ENCODE peak calls at places on chromosomes 5 and 9, in five cellular contexts. One of them, this sample, is unnamed.

GRCh38 chr5:72937517-72938061 is 18.3 kb upstream of the FCHO2 start:
- DNase-seq in GM12878: no peak
- DNase-seq in H1: no peak
- DNase-seq in A549: no peak
- DNase-seq in K562: no peak
- DNase-seq in this sample: no peak

GRCh38 chr5:170312666-170313065 is 15.1 kb upstream of the LCP2 start:
- DNase-seq in GM12878: no peak
- DNase-seq in H1: no peak
- DNase-seq in K562: no peak
- DNase-seq in A549: peak
- DNase-seq in this sample: no peak

GRCh38 chr5:7364226-7364875 is 31.6 kb upstream of the ADCY2 start:
- DNase-seq in K562: no peak
- DNase-seq in A549: no peak
- DNase-seq in H1: no peak
- DNase-seq in GM12878: no peak
- DNase-seq in this sample: no peak

GRCh38 chr9:84137968-84138367 is 157.4 kb downstream of the RMI1 start:
- DNase-seq in H1: no peak
- DNase-seq in K562: no peak
- DNase-seq in GM12878: no peak
- DNase-seq in A549: peak
- DNase-seq in this sample: no peak

GRCh38 chr5:68505917-68506860 is 290.6 kb downstream of the PIK3R1 start:
- DNase-seq in GM12878: no peak
- DNase-seq in A549: peak
- DNase-seq in K562: peak
- DNase-seq in H1: no peak
- DNase-seq in this sample: peak

GRCh38 chr9:88988796-88989641 is 2.2 kb upstream of the S1PR3 start:
- DNase-seq in H1: no peak
- DNase-seq in GM12878: no peak
- DNase-seq in K562: no peak
- DNase-seq in A549: no peak
- DNase-seq in this sample: no peak

GRCh38 chr5:219492-219891 is 1.4 kb downstream of the SDHA start:
- DNase-seq in K562: no peak
- DNase-seq in A549: no peak
- DNase-seq in GM12878: no peak
- DNase-seq in H1: no peak
- DNase-seq in this sample: no peak

GRCh38 chr5:1279443-1280151 is 15.3 kb downstream of the TERT start:
- DNase-seq in K562: no peak
- DNase-seq in H1: no peak
- DNase-seq in GM12878: no peak
- DNase-seq in A549: no peak
- DNase-seq in this sample: no peak

GRCh38 chr9:136050706-136051567 is 44.2 kb downstream of the NACC2 start:
- DNase-seq in A549: no peak
- DNase-seq in H1: peak
- DNase-seq in K562: no peak
- DNase-seq in GM12878: no peak
- DNase-seq in this sample: peak

GRCh38 chr9:113526841-113527240 is 63.3 kb downstream of the RGS3 start:
- DNase-seq in K562: no peak
- DNase-seq in H1: no peak
- DNase-seq in A549: no peak
- DNase-seq in GM12878: no peak
- DNase-seq in this sample: no peak

GRCh38 chr9:134552349-134552990 is 89.1 kb upstream of the COL5A1 start:
- DNase-seq in H1: no peak
- DNase-seq in A549: no peak
- DNase-seq in K562: no peak
- DNase-seq in GM12878: no peak
- DNase-seq in this sample: no peak

GRCh38 chr5:159163027-159163699 is 46.2 kb downstream of the RNF145 start:
- DNase-seq in K562: no peak
- DNase-seq in H1: no peak
- DNase-seq in GM12878: no peak
- DNase-seq in A549: peak
- DNase-seq in this sample: no peak

GRCh38 chr5:15492545-15492944 is 7.4 kb upstream of the FBXL7 start:
- DNase-seq in K562: no peak
- DNase-seq in A549: no peak
- DNase-seq in H1: no peak
- DNase-seq in GM12878: no peak
- DNase-seq in this sample: no peak

GRCh38 chr9:72978724-72979123 is 25.9 kb upstream of the ALDH1A1 start:
- DNase-seq in H1: no peak
- DNase-seq in A549: peak
- DNase-seq in GM12878: no peak
- DNase-seq in K562: no peak
- DNase-seq in this sample: no peak

GRCh38 chr9:95954940-95955339 is 79.4 kb downstream of the ERCC6L2 start:
- DNase-seq in A549: no peak
- DNase-seq in K562: no peak
- DNase-seq in H1: no peak
- DNase-seq in GM12878: no peak
- DNase-seq in this sample: no peak

GRCh38 chr9:92185681-92186080 is 70.5 kb upstream of the SPTLC1 start:
- DNase-seq in K562: no peak
- DNase-seq in A549: no peak
- DNase-seq in H1: no peak
- DNase-seq in GM12878: no peak
- DNase-seq in this sample: no peak

GRCh38 chr5:67989457-67989856 is 226.1 kb upstream of the PIK3R1 start:
- DNase-seq in A549: no peak
- DNase-seq in H1: no peak
- DNase-seq in GM12878: no peak
- DNase-seq in K562: no peak
- DNase-seq in this sample: no peak

GRCh38 chr9:224540-225520 is 10.2 kb downstream of the DOCK8 start:
- DNase-seq in K562: peak
- DNase-seq in A549: peak
- DNase-seq in GM12878: no peak
- DNase-seq in H1: no peak
- DNase-seq in this sample: peak

GRCh38 chr5:123882946-123883345 is 371.0 kb downstream of the CSNK1G3 start:
- DNase-seq in K562: no peak
- DNase-seq in A549: no peak
- DNase-seq in GM12878: no peak
- DNase-seq in H1: no peak
- DNase-seq in this sample: no peak

GRCh38 chr5:119388619-119389190 is 32.9 kb downstream of the TNFAIP8 start:
- DNase-seq in K562: no peak
- DNase-seq in H1: no peak
- DNase-seq in GM12878: no peak
- DNase-seq in A549: no peak
- DNase-seq in this sample: no peak

GRCh38 chr9:87039809-87040392 is 92.6 kb upstream of the GAS1 start:
- DNase-seq in H1: no peak
- DNase-seq in A549: no peak
- DNase-seq in K562: no peak
- DNase-seq in GM12878: no peak
- DNase-seq in this sample: no peak

GRCh38 chr5:35811108-35811741 is 45.5 kb upstream of the IL7R start:
- DNase-seq in GM12878: no peak
- DNase-seq in H1: no peak
- DNase-seq in K562: no peak
- DNase-seq in A549: no peak
- DNase-seq in this sample: no peak

GRCh38 chr5:35183243-35183955 is 46.9 kb downstream of the PRLR start:
- DNase-seq in GM12878: peak
- DNase-seq in K562: peak
- DNase-seq in A549: peak
- DNase-seq in H1: peak
- DNase-seq in this sample: peak

GRCh38 chr5:97726106-97726505 is 543.1 kb upstream of the RIOK2 start:
- DNase-seq in H1: no peak
- DNase-seq in A549: no peak
- DNase-seq in K562: no peak
- DNase-seq in GM12878: no peak
- DNase-seq in this sample: no peak

GRCh38 chr5:135834639-135835529 is at the start of gene SLC25A48:
- DNase-seq in K562: peak
- DNase-seq in H1: peak
- DNase-seq in A549: peak
- DNase-seq in GM12878: no peak
- DNase-seq in this sample: peak

GRCh38 chr9:113591899-113592625 is 128.5 kb downstream of the RGS3 start:
- DNase-seq in A549: no peak
- DNase-seq in K562: no peak
- DNase-seq in H1: no peak
- DNase-seq in GM12878: no peak
- DNase-seq in this sample: no peak

GRCh38 chr5:134477462-134478245 is 47.8 kb upstream of the JADE2 start:
- DNase-seq in H1: no peak
- DNase-seq in GM12878: no peak
- DNase-seq in A549: peak
- DNase-seq in K562: no peak
- DNase-seq in this sample: no peak

GRCh38 chr5:112574566-112574965 is 155.5 kb upstream of the EPB41L4A start:
- DNase-seq in K562: no peak
- DNase-seq in A549: no peak
- DNase-seq in H1: no peak
- DNase-seq in GM12878: no peak
- DNase-seq in this sample: no peak

GRCh38 chr9:123663529-123663928 is 266.4 kb downstream of the DENND1A start:
- DNase-seq in H1: no peak
- DNase-seq in A549: no peak
- DNase-seq in K562: no peak
- DNase-seq in GM12878: no peak
- DNase-seq in this sample: no peak

GRCh38 chr5:36876965-36877666 is 547 bp downstream of the NIPBL start:
- DNase-seq in H1: peak
- DNase-seq in GM12878: no peak
- DNase-seq in A549: peak
- DNase-seq in K562: peak
- DNase-seq in this sample: peak
- TF ChIP-seq POLR2A in H1: no peak
- TF ChIP-seq POLR2A in GM12878: no peak
- TF ChIP-seq POLR2A in A549: no peak
- TF ChIP-seq POLR2A in K562: no peak
- TF ChIP-seq POLR2A in this sample: no peak

GRCh38 chr9:115167175-115167574 is 49.2 kb upstream of the TNC start:
- DNase-seq in H1: no peak
- DNase-seq in A549: no peak
- DNase-seq in K562: no peak
- DNase-seq in GM12878: no peak
- DNase-seq in this sample: no peak
- TF ChIP-seq EP300 in H1: no peak
- TF ChIP-seq EP300 in A549: no peak
- TF ChIP-seq EP300 in K562: no peak
- TF ChIP-seq EP300 in GM12878: no peak
- TF ChIP-seq EP300 in this sample: no peak

DNA sequence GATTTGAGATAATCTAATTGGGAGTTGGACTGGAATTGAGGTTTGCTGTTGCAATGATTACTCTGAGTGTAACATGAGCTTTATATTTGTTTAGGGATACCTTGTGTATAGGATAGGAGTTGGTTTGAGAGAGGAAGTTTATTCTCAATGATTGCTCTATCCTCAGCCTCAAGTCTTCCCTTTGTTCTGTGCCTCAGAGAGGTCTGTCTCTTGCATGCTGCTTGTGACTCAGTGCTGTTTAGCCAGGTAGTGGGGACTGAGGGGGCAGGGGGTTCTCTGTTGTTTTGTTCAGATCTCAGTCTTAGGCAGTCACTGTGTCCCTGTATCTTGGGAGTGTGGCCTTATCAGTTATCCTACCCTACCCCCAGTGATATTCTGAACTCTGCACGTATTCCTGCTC is 192.1 kb downstream of the SPATA31D1 start:
- DNase-seq in GM12878: no peak
- DNase-seq in H1: no peak
- DNase-seq in A549: no peak
- DNase-seq in K562: no peak
- DNase-seq in this sample: no peak
- TF ChIP-seq RFX5 in GM12878: no peak
- TF ChIP-seq RFX5 in H1: no peak
- TF ChIP-seq RFX5 in A549: no peak
- TF ChIP-seq RFX5 in K562: no peak
- TF ChIP-seq RFX5 in this sample: no peak

GRCh38 chr5:43074987-43075318 is 34.8 kb upstream of the ANXA2R start:
- DNase-seq in GM12878: no peak
- DNase-seq in A549: no peak
- DNase-seq in H1: no peak
- DNase-seq in K562: no peak
- DNase-seq in this sample: no peak
- TF ChIP-seq POLR2A in GM12878: no peak
- TF ChIP-seq POLR2A in A549: no peak
- TF ChIP-seq POLR2A in H1: no peak
- TF ChIP-seq POLR2A in K562: no peak
- TF ChIP-seq POLR2A in this sample: no peak

GRCh38 chr9:22009563-22009867 is 410 bp upstream of the CDKN2B start:
- DNase-seq in A549: no peak
- DNase-seq in H1: no peak
- DNase-seq in GM12878: no peak
- DNase-seq in K562: no peak
- DNase-seq in this sample: no peak
- TF ChIP-seq EP300 in A549: no peak
- TF ChIP-seq EP300 in H1: no peak
- TF ChIP-seq EP300 in GM12878: no peak
- TF ChIP-seq EP300 in K562: no peak
- TF ChIP-seq EP300 in this sample: no peak

DNA sequence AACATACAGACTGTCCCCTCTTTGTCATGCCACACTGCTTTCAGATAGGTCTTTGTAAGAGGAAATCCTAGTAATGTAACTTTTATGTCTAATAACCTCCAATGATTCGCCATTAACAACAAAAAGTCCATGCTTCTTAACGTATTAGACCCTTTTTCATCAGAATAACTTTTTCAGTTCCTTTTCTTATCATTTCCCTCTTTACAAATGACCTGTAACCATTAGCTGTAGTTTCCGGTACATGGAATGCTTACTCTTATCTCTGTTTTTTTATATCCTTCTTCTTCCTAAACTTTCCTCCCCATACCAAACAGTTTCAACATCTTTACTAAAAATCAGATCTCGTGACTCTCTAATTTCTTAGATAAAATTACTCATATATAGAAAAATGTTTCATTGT is 268.9 kb upstream of the TYRP1 start:
- DNase-seq in GM12878: no peak
- DNase-seq in K562: no peak
- DNase-seq in A549: no peak
- DNase-seq in H1: no peak
- DNase-seq in this sample: no peak
- TF ChIP-seq RFX5 in GM12878: no peak
- TF ChIP-seq RFX5 in K562: no peak
- TF ChIP-seq RFX5 in A549: no peak
- TF ChIP-seq RFX5 in H1: no peak
- TF ChIP-seq RFX5 in this sample: no peak

GRCh38 chr5:29462261-29462660 is 1731.2 kb upstream of the CDH6 start:
- DNase-seq in GM12878: no peak
- DNase-seq in K562: no peak
- DNase-seq in H1: no peak
- DNase-seq in A549: no peak
- DNase-seq in this sample: no peak
- TF ChIP-seq POLR2A in GM12878: no peak
- TF ChIP-seq POLR2A in K562: no peak
- TF ChIP-seq POLR2A in H1: no peak
- TF ChIP-seq POLR2A in A549: no peak
- TF ChIP-seq POLR2A in this sample: no peak

This sample was measured in HepG2.